ENCODE peak calls at places on chromosomes 4 and X, in eight cellular contexts. C is uterus; V is pancreas; X is neuronal stem cell; E is PC-3; N is endodermal cell; I is breast epithelium; W is CD4-positive, CD25-positive, alpha-beta regulatory T cell. R is an unnamed sample.

GRCh38 chrX:150680974-150681373 is 12.2 kb upstream of the MTMR1 start:
- DNase-seq in C (no peak), V (no peak), X (no peak), E (peak; percentile 66), N (peak; percentile 65), I (no peak), W (peak; percentile 45), R (no peak)

GRCh38 chrX:43655961-43656494 is at the start of gene MAOA:
- DNase-seq in C (peak; percentile 72), V (peak; percentile 79), X (peak; percentile 20), E (peak; percentile 33), N (peak; percentile 80), I (peak; percentile 66), W (peak; percentile 23), R (peak; percentile 34)

GRCh38 chrX:65635371-65635770 is 32.1 kb upstream of the MSN start:
- DNase-seq in C (peak; percentile 35), V (no peak), X (no peak), E (no peak), N (no peak), I (no peak), W (no peak), R (no peak)

GRCh38 chrX:7120578-7121219 is 26.8 kb upstream of the STS start:
- DNase-seq in C (no peak), V (no peak), X (no peak), E (peak; percentile 89), N (no peak), I (no peak), W (no peak), R (no peak)

GRCh38 chr4:159480826-159481225 is 377.9 kb downstream of the RAPGEF2 start:
- DNase-seq in C (no peak), V (no peak), X (no peak), E (no peak), N (no peak), I (no peak), W (no peak), R (no peak)

GRCh38 chr4:6939761-6940743 is 30.4 kb downstream of the TBC1D14 start:
- DNase-seq in C (no peak), V (no peak), X (no peak), E (no peak), N (peak; percentile 61), I (no peak), W (no peak), R (no peak)

GRCh38 chr4:156763511-156763910 is 208.1 kb downstream of the PDGFC start:
- DNase-seq in C (no peak), V (no peak), X (no peak), E (no peak), N (no peak), I (no peak), W (no peak), R (no peak)

GRCh38 chr4:146585761-146586333 is 52.8 kb upstream of the POU4F2 start:
- DNase-seq in C (no peak), V (no peak), X (no peak), E (no peak), N (no peak), I (no peak), W (no peak), R (no peak)

GRCh38 chr4:93776386-93777080 is 52.0 kb upstream of the ATOH1 start:
- DNase-seq in C (no peak), V (no peak), X (no peak), E (peak; percentile 64), N (no peak), I (no peak), W (no peak), R (no peak)

GRCh38 chr4:82431026-82431745 is 796 bp downstream of the ENOPH1 start:
- DNase-seq in C (no peak), V (peak; percentile 57), X (no peak), E (peak; percentile 26), N (peak; percentile 75), I (peak; percentile 29), W (peak; percentile 69), R (peak; percentile 19)

GRCh38 chr4:99024481-99025275 is 29.2 kb downstream of the METAP1 start:
- DNase-seq in C (no peak), V (no peak), X (no peak), E (no peak), N (no peak), I (no peak), W (no peak), R (no peak)

GRCh38 chr4:159069922-159070321 is 33.0 kb upstream of the RAPGEF2 start:
- DNase-seq in C (no peak), V (no peak), X (no peak), E (no peak), N (no peak), I (no peak), W (no peak), R (no peak)

GRCh38 chr4:152000518-152000917 is 239.7 kb upstream of the GATB start:
- DNase-seq in C (no peak), V (no peak), X (no peak), E (no peak), N (no peak), I (no peak), W (no peak), R (no peak)

GRCh38 chrX:39814391-39814790 is 283.4 kb downstream of the BCOR start:
- DNase-seq in C (no peak), V (no peak), X (no peak), E (peak; percentile 38), N (no peak), I (no peak), W (peak; percentile 66), R (no peak)

GRCh38 chrX:45743081-45743533 is 542.4 kb upstream of the DIPK2B start:
- DNase-seq in C (no peak), V (no peak), X (no peak), E (peak; percentile 81), N (peak; percentile 56), I (no peak), W (no peak), R (no peak)

GRCh38 chr4:186204611-186205144 is 13.3 kb downstream of the CYP4V2 start:
- DNase-seq in C (no peak), V (no peak), X (no peak), E (no peak), N (no peak), I (no peak), W (no peak), R (no peak)

DNA sequence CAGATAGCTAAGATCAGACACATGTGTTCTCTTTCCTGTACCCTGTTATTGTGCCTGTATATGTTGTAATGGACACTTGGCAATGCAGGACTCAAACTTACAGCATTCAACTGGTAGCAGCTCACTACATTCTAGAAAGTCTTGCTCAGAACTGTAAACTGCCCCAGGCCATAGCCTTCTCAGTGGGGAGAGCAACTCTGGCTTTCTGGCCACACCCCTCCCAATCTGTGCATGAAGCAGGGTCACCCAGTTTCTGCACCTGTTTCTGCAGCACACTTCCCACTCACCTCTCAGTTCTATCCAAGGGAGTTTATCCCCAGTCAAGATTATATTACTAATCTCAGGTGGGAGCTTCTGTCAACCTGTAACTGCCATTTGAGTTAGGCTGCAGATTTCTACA is 38.9 kb upstream of the TBX22 start:
- DNase-seq in C (no peak), V (no peak), X (no peak), E (no peak), N (no peak), I (no peak), W (no peak), R (no peak)
- H3K9me3 ChIP-seq in C (no peaks in the 10 kb centered on the region), V (no peaks in the 10 kb centered on the region), X (no peaks in the 10 kb centered on the region), E (no peaks in the 10 kb centered on the region), N (no peaks in the 10 kb centered on the region), I (no peaks in the 10 kb centered on the region), W (no peaks in the 10 kb centered on the region), R (no peaks in the 10 kb centered on the region)

DNA sequence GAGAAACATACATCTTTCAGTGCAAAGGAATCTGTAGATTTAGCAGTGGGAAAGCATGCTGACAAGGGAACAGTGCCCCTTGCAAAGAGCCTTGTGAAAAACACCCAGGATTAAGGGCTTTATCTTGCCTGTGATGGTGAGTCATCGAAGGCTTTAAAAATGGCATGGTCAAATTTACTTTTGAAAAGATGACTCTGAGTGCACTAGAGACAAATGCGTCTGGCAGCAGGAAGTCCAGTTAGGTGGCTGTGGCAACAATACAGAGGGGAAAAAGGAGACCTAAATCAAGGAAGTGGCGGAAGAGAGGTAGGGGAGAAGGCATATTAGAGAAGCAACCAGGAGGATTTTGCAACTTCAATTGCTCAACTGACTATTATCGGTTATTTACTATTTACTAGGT is 472.6 kb upstream of the CPEB2 start:
- DNase-seq in C (no peak), V (no peak), X (peak; percentile 30), E (peak; percentile 67), N (peak; percentile 75), I (no peak), W (no peak), R (no peak)
- H3K9me3 ChIP-seq in C (no peaks in the 10 kb centered on the region), V (no peaks in the 10 kb centered on the region), X (no peaks in the 10 kb centered on the region), E (no peaks in the 10 kb centered on the region), N (peaks cover 11% of the 10 kb centered on the region), I (no peaks in the 10 kb centered on the region), W (no peaks in the 10 kb centered on the region), R (no peaks in the 10 kb centered on the region)

GRCh38 chrX:47878198-47878597 is 41.5 kb downstream of the ZNF81 start:
- DNase-seq in C (no peak), V (no peak), X (no peak), E (no peak), N (no peak), I (no peak), W (no peak), R (no peak)

GRCh38 chrX:47877327-47877726 is 40.6 kb downstream of the ZNF81 start:
- DNase-seq in C (no peak), V (no peak), X (no peak), E (no peak), N (no peak), I (no peak), W (no peak), R (no peak)

DNA sequence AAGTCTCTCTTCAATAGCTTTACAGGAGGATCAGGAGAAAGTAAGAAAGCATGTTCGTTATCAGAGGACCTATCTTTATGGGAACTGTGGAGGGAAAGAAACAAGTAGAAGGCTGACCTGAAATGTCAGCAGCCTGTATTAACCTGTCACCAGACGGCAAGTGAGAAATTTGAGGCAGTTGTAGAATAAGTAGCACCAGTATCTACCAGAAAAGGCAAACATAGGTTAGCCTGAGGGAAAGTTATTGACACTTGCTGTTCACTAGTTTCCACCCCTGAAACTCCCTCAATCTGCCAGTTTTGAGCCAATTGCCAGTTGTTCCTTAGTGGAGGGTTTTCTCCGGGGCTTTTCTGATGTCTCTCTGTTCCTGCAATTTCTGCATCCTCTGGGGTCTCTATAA is 36.4 kb downstream of the ZNF81 start:
- DNase-seq in C (no peak), V (no peak), X (no peak), E (no peak), N (no peak), I (no peak), W (peak; percentile 10), R (no peak)
- H3K9me3 ChIP-seq in C (peaks cover under 1% of the 10 kb centered on the region), V (no peaks in the 10 kb centered on the region), X (no peaks in the 10 kb centered on the region), E (no peaks in the 10 kb centered on the region), N (peaks cover 33% of the 10 kb centered on the region), I (no peaks in the 10 kb centered on the region), W (peaks cover 32% of the 10 kb centered on the region), R (no peaks in the 10 kb centered on the region)

GRCh38 chrX:148311544-148311943 is 188.9 kb upstream of the AFF2 start:
- DNase-seq in C (no peak), V (no peak), X (no peak), E (no peak), N (no peak), I (no peak), W (no peak), R (no peak)

GRCh38 chrX:148310402-148311200 is 189.8 kb upstream of the AFF2 start:
- DNase-seq in C (no peak), V (no peak), X (no peak), E (no peak), N (no peak), I (no peak), W (peak; percentile 86), R (peak; percentile 8)

DNA sequence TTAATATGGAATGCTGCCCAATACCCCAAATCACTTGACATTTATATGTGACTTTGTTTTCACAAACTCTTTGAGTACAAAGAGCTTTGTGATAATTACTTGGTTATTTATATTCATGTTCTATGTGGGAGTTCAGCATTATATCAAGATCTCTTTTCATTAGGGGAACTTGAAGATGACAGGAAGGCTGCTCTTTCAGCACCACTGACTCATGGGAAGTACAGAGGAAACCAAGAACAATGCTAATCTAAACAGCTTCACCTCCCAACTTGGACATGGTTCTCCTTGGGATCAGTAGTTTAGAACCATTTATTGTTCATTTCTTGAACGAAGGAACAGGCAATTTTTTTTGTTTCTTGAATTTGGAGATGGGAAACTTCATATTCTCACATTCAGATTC is 184.0 kb upstream of the AFF2 start:
- DNase-seq in C (no peak), V (no peak), X (no peak), E (no peak), N (no peak), I (no peak), W (no peak), R (no peak)
- H3K9me3 ChIP-seq in C (no peaks in the 10 kb centered on the region), V (no peaks in the 10 kb centered on the region), X (no peaks in the 10 kb centered on the region), E (no peaks in the 10 kb centered on the region), N (no peaks in the 10 kb centered on the region), I (no peaks in the 10 kb centered on the region), W (no peaks in the 10 kb centered on the region), R (no peaks in the 10 kb centered on the region)

R was measured in T-helper 17 cell.